ENCODE peak calls at places on chromosomes 12 and 14, in eight cellular contexts. One of them, this sample, is unnamed.

GRCh38 chr14:61125314-61126082 is 144.5 kb downstream of the SLC38A6 start:
- DNase-seq in left lung: no peak
- DNase-seq in RWPE1: no peak
- DNase-seq in lung: no peak
- DNase-seq in heart left ventricle: no peak
- DNase-seq in Karpas-422: no peak
- DNase-seq in neural progenitor cell: no peak
- DNase-seq in CD8-positive, alpha-beta memory T cell: no peak
- DNase-seq in this sample: no peak

GRCh38 chr12:18492372-18493025 is 231.2 kb downstream of the PIK3C2G start:
- DNase-seq in CD8-positive, alpha-beta memory T cell: no peak
- DNase-seq in Karpas-422: no peak
- DNase-seq in left lung: no peak
- DNase-seq in heart left ventricle: no peak
- DNase-seq in neural progenitor cell: no peak
- DNase-seq in RWPE1: no peak
- DNase-seq in lung: no peak
- DNase-seq in this sample: no peak

GRCh38 chr14:100612879-100613455 is 25.8 kb upstream of the BEGAIN start:
- DNase-seq in RWPE1: no peak
- DNase-seq in lung: no peak
- DNase-seq in left lung: no peak
- DNase-seq in CD8-positive, alpha-beta memory T cell: no peak
- DNase-seq in Karpas-422: no peak
- DNase-seq in heart left ventricle: peak; percentile 9
- DNase-seq in neural progenitor cell: no peak
- DNase-seq in this sample: no peak

GRCh38 chr12:129877383-129877782 is 26.4 kb downstream of the TMEM132D start:
- DNase-seq in Karpas-422: no peak
- DNase-seq in CD8-positive, alpha-beta memory T cell: no peak
- DNase-seq in lung: no peak
- DNase-seq in heart left ventricle: no peak
- DNase-seq in RWPE1: no peak
- DNase-seq in neural progenitor cell: no peak
- DNase-seq in left lung: no peak
- DNase-seq in this sample: peak; percentile 60

GRCh38 chr12:12349711-12350665 is at the start of gene MANSC1:
- DNase-seq in RWPE1: no peak
- DNase-seq in neural progenitor cell: peak; percentile 81
- DNase-seq in CD8-positive, alpha-beta memory T cell: peak; percentile 67
- DNase-seq in heart left ventricle: peak; percentile 78
- DNase-seq in lung: peak; percentile 70
- DNase-seq in left lung: peak; percentile 74
- DNase-seq in Karpas-422: no peak
- DNase-seq in this sample: no peak

GRCh38 chr14:77458249-77458950 is 507 bp downstream of the AHSA1 start:
- DNase-seq in left lung: peak; percentile 46
- DNase-seq in CD8-positive, alpha-beta memory T cell: peak; percentile 24
- DNase-seq in Karpas-422: peak; percentile 94
- DNase-seq in heart left ventricle: peak; percentile 34
- DNase-seq in RWPE1: peak; percentile 22
- DNase-seq in lung: no peak
- DNase-seq in neural progenitor cell: peak; percentile 68
- DNase-seq in this sample: no peak

GRCh38 chr14:75437201-75438143 is 9.7 kb downstream of the JDP2 start:
- DNase-seq in RWPE1: no peak
- DNase-seq in CD8-positive, alpha-beta memory T cell: no peak
- DNase-seq in Karpas-422: no peak
- DNase-seq in lung: no peak
- DNase-seq in neural progenitor cell: no peak
- DNase-seq in left lung: no peak
- DNase-seq in heart left ventricle: no peak
- DNase-seq in this sample: no peak

GRCh38 chr12:75815756-75816155 is 215.8 kb downstream of the PHLDA1 start:
- DNase-seq in neural progenitor cell: no peak
- DNase-seq in left lung: no peak
- DNase-seq in CD8-positive, alpha-beta memory T cell: no peak
- DNase-seq in Karpas-422: peak; percentile 48
- DNase-seq in lung: no peak
- DNase-seq in RWPE1: no peak
- DNase-seq in heart left ventricle: no peak
- DNase-seq in this sample: no peak

GRCh38 chr12:10965511-10965910 is 21.2 kb downstream of the TAS2R50 start:
- DNase-seq in neural progenitor cell: no peak
- DNase-seq in RWPE1: no peak
- DNase-seq in lung: no peak
- DNase-seq in heart left ventricle: no peak
- DNase-seq in left lung: no peak
- DNase-seq in CD8-positive, alpha-beta memory T cell: no peak
- DNase-seq in Karpas-422: no peak
- DNase-seq in this sample: no peak

GRCh38 chr12:51320695-51321320 is 3.2 kb downstream of the BIN2 start:
- DNase-seq in neural progenitor cell: peak; percentile 86
- DNase-seq in RWPE1: no peak
- DNase-seq in left lung: no peak
- DNase-seq in heart left ventricle: no peak
- DNase-seq in lung: no peak
- DNase-seq in Karpas-422: no peak
- DNase-seq in CD8-positive, alpha-beta memory T cell: peak; percentile 16
- DNase-seq in this sample: no peak

GRCh38 chr12:51323966-51324895 is at the start of gene BIN2:
- DNase-seq in RWPE1: no peak
- DNase-seq in heart left ventricle: peak; percentile 58
- DNase-seq in left lung: peak; percentile 75
- DNase-seq in CD8-positive, alpha-beta memory T cell: peak; percentile 81
- DNase-seq in Karpas-422: peak; percentile 86
- DNase-seq in neural progenitor cell: no peak
- DNase-seq in lung: peak; percentile 42
- DNase-seq in this sample: no peak

GRCh38 chr12:51323317-51323960 is 535 bp downstream of the BIN2 start:
- DNase-seq in heart left ventricle: no peak
- DNase-seq in lung: no peak
- DNase-seq in RWPE1: no peak
- DNase-seq in neural progenitor cell: no peak
- DNase-seq in CD8-positive, alpha-beta memory T cell: peak; percentile 74
- DNase-seq in left lung: no peak
- DNase-seq in Karpas-422: no peak
- DNase-seq in this sample: no peak

GRCh38 chr12:51321882-51322281 is 2.1 kb downstream of the BIN2 start:
- DNase-seq in RWPE1: no peak
- DNase-seq in neural progenitor cell: no peak
- DNase-seq in CD8-positive, alpha-beta memory T cell: no peak
- DNase-seq in lung: no peak
- DNase-seq in left lung: no peak
- DNase-seq in heart left ventricle: no peak
- DNase-seq in Karpas-422: no peak
- DNase-seq in this sample: no peak

DNA sequence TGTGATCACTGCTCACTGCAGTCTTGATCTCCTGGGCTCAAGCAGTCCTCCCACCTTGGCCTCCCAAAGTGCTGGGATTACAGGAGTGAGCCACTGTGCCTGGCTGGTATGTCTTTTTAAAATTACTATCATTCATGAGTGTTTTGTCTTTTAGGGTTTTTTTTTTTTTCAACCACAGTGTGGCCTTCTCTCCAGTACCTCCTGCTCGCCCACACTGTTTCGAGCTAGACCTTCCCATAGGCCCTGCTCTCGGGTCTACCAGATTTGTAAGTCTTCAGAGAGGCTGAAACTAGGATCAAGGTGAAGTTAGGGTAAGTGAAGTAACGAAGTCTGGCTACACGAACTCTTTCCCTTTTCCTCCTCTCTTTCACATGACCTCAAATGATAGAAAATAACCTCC is 1.5 kb downstream of the BIN2 start:
- DNase-seq in Karpas-422: no peak
- DNase-seq in CD8-positive, alpha-beta memory T cell: no peak
- DNase-seq in RWPE1: no peak
- DNase-seq in neural progenitor cell: no peak
- DNase-seq in left lung: no peak
- DNase-seq in lung: no peak
- DNase-seq in heart left ventricle: no peak
- DNase-seq in this sample: no peak
- H3K27ac ChIP-seq in Karpas-422: no peak overlapping the region
- H3K27ac ChIP-seq in CD8-positive, alpha-beta memory T cell: peak overlapping the region; percentile 94
- H3K27ac ChIP-seq in RWPE1: no peak overlapping the region
- H3K27ac ChIP-seq in neural progenitor cell: peak overlapping the region; percentile 99
- H3K27ac ChIP-seq in left lung: peak overlapping the region; percentile 98
- H3K27ac ChIP-seq in lung: no peak overlapping the region
- H3K27ac ChIP-seq in heart left ventricle: no peak overlapping the region
- H3K27ac ChIP-seq in this sample: no peak overlapping the region

GRCh38 chr12:14240873-14241220 is 124.6 kb upstream of the ATF7IP start:
- DNase-seq in CD8-positive, alpha-beta memory T cell: no peak
- DNase-seq in left lung: no peak
- DNase-seq in RWPE1: no peak
- DNase-seq in neural progenitor cell: no peak
- DNase-seq in Karpas-422: no peak
- DNase-seq in lung: no peak
- DNase-seq in heart left ventricle: no peak
- DNase-seq in this sample: no peak

GRCh38 chr12:14249368-14249767 is 116.1 kb upstream of the ATF7IP start:
- DNase-seq in CD8-positive, alpha-beta memory T cell: no peak
- DNase-seq in neural progenitor cell: peak; percentile 53
- DNase-seq in RWPE1: no peak
- DNase-seq in Karpas-422: no peak
- DNase-seq in left lung: no peak
- DNase-seq in lung: no peak
- DNase-seq in heart left ventricle: no peak
- DNase-seq in this sample: no peak

GRCh38 chr12:14243941-14244340 is 121.5 kb upstream of the ATF7IP start:
- DNase-seq in lung: no peak
- DNase-seq in CD8-positive, alpha-beta memory T cell: no peak
- DNase-seq in heart left ventricle: no peak
- DNase-seq in neural progenitor cell: no peak
- DNase-seq in left lung: no peak
- DNase-seq in Karpas-422: no peak
- DNase-seq in RWPE1: no peak
- DNase-seq in this sample: no peak

GRCh38 chr12:14247166-14247565 is 118.3 kb upstream of the ATF7IP start:
- DNase-seq in lung: no peak
- DNase-seq in CD8-positive, alpha-beta memory T cell: no peak
- DNase-seq in neural progenitor cell: no peak
- DNase-seq in left lung: no peak
- DNase-seq in Karpas-422: no peak
- DNase-seq in RWPE1: no peak
- DNase-seq in heart left ventricle: no peak
- DNase-seq in this sample: no peak

DNA sequence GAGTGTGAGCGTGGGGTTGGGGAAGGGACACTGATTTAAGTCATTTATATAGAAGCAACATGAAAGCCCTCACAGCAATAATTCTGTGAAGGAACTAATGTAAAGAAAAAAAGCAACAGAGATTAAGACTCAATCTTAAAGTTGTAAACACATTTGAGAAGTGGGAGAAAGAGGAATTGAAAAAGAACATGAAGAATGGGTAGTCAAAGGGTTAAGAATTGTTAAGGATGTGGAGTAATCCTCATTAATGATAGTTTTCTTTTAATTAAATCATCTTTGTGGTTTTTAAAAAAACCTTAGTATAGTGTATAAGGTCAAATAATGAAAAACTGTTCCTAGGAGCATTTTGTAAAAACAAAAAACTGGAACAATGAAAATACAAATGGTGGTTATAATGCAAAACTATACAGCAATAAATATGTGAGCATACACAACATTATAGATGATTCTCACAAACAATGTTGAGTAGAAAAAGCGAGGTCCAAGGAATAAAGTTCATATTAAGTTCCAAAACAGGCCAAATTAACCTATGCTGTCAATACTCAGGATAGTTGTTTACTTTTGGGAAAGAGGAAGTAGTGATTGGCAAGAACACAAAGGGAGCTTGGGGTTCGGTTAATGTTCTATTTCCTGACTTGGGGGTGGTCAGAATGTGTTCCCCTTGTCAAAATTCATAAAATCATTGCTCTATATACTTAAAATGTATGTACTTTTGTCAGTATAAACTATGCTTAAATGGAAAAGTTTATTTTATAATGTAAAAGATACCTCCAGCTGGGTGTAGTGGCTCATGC is 120.4 kb upstream of the ATF7IP start:
- DNase-seq in CD8-positive, alpha-beta memory T cell: no peak
- DNase-seq in lung: no peak
- DNase-seq in left lung: no peak
- DNase-seq in RWPE1: no peak
- DNase-seq in neural progenitor cell: no peak
- DNase-seq in heart left ventricle: no peak
- DNase-seq in Karpas-422: no peak
- DNase-seq in this sample: no peak
- H3K27ac ChIP-seq in CD8-positive, alpha-beta memory T cell: no peak overlapping the region
- H3K27ac ChIP-seq in lung: no peak overlapping the region
- H3K27ac ChIP-seq in left lung: no peak overlapping the region
- H3K27ac ChIP-seq in RWPE1: no peak overlapping the region
- H3K27ac ChIP-seq in neural progenitor cell: no peak overlapping the region
- H3K27ac ChIP-seq in heart left ventricle: no peak overlapping the region
- H3K27ac ChIP-seq in Karpas-422: no peak overlapping the region
- H3K27ac ChIP-seq in this sample: no peak overlapping the region

GRCh38 chr12:108856428-108857157 is 790 bp downstream of the SSH1 start:
- DNase-seq in left lung: peak; percentile 80
- DNase-seq in RWPE1: no peak
- DNase-seq in neural progenitor cell: peak; percentile 50
- DNase-seq in lung: peak; percentile 66
- DNase-seq in Karpas-422: peak; percentile 63
- DNase-seq in heart left ventricle: peak; percentile 87
- DNase-seq in CD8-positive, alpha-beta memory T cell: peak; percentile 58
- DNase-seq in this sample: no peak
- H3K27ac ChIP-seq in left lung: peak overlapping the region; percentile 88
- H3K27ac ChIP-seq in RWPE1: peak overlapping the region; percentile 96
- H3K27ac ChIP-seq in neural progenitor cell: no peak overlapping the region
- H3K27ac ChIP-seq in lung: peak overlapping the region; percentile 99
- H3K27ac ChIP-seq in Karpas-422: peak overlapping the region; percentile 39
- H3K27ac ChIP-seq in heart left ventricle: peak overlapping the region; percentile 96
- H3K27ac ChIP-seq in CD8-positive, alpha-beta memory T cell: peak overlapping the region; percentile 69
- H3K27ac ChIP-seq in this sample: peak overlapping the region; percentile 92

GRCh38 chr12:47272412-47273190 is 192.8 kb upstream of the AMIGO2 start:
- DNase-seq in heart left ventricle: no peak
- DNase-seq in Karpas-422: no peak
- DNase-seq in neural progenitor cell: no peak
- DNase-seq in RWPE1: no peak
- DNase-seq in lung: no peak
- DNase-seq in left lung: no peak
- DNase-seq in CD8-positive, alpha-beta memory T cell: no peak
- DNase-seq in this sample: no peak
- H3K27ac ChIP-seq in heart left ventricle: no peak overlapping the region
- H3K27ac ChIP-seq in Karpas-422: no peak overlapping the region
- H3K27ac ChIP-seq in neural progenitor cell: no peak overlapping the region
- H3K27ac ChIP-seq in RWPE1: no peak overlapping the region
- H3K27ac ChIP-seq in lung: no peak overlapping the region
- H3K27ac ChIP-seq in left lung: no peak overlapping the region
- H3K27ac ChIP-seq in CD8-positive, alpha-beta memory T cell: no peak overlapping the region
- H3K27ac ChIP-seq in this sample: no peak overlapping the region

GRCh38 chr12:46524778-46525177 is 152.2 kb upstream of the SLC38A2 start:
- DNase-seq in neural progenitor cell: no peak
- DNase-seq in Karpas-422: no peak
- DNase-seq in RWPE1: no peak
- DNase-seq in heart left ventricle: peak; percentile 96
- DNase-seq in left lung: peak; percentile 65
- DNase-seq in lung: peak; percentile 65
- DNase-seq in CD8-positive, alpha-beta memory T cell: no peak
- DNase-seq in this sample: peak; percentile 96
- H3K27ac ChIP-seq in neural progenitor cell: no peak overlapping the region
- H3K27ac ChIP-seq in Karpas-422: no peak overlapping the region
- H3K27ac ChIP-seq in RWPE1: no peak overlapping the region
- H3K27ac ChIP-seq in heart left ventricle: peak overlapping the region; percentile 76
- H3K27ac ChIP-seq in left lung: no peak overlapping the region
- H3K27ac ChIP-seq in lung: no peak overlapping the region
- H3K27ac ChIP-seq in CD8-positive, alpha-beta memory T cell: no peak overlapping the region
- H3K27ac ChIP-seq in this sample: peak overlapping the region; percentile 71